ENCODE peak calls at places on chromosomes 2 and 18, in nine cellular contexts. L, A, K, M, B, W, U, D and Z are unnamed samples.

GRCh38 chr2:145091967-145092366 is 572.0 kb upstream of the ZEB2 start:
- DNase-seq in L (no peak), A (no peak), K (no peak), M (peak), B (no peak), W (peak), U (no peak), D (no peak), Z (no peak)

GRCh38 chr2:222927600-222927999 is 66.8 kb downstream of the ACSL3 start:
- DNase-seq in L (no peak), A (no peak), K (no peak), M (no peak), B (no peak), W (no peak), U (no peak), D (no peak), Z (no peak)

GRCh38 chr2:106094101-106094860 is 99.8 kb downstream of the UXS1 start:
- DNase-seq in L (no peak), A (no peak), K (no peak), M (no peak), B (no peak), W (no peak), U (no peak), D (no peak), Z (no peak)

GRCh38 chr2:14815201-14815600 is 182.7 kb downstream of the LRATD1 start:
- DNase-seq in L (no peak), A (no peak), K (no peak), M (peak), B (no peak), W (no peak), U (no peak), D (no peak), Z (no peak)

GRCh38 chr2:106269591-106270291 is 75.6 kb upstream of the UXS1 start:
- DNase-seq in L (peak), A (peak), K (no peak), M (no peak), B (no peak), W (no peak), U (peak), D (peak), Z (no peak)

GRCh38 chr2:28894470-28895188 is at the start of gene WDR43:
- DNase-seq in L (peak), A (peak), K (peak), M (peak), B (peak), W (peak), U (peak), D (peak), Z (peak)

GRCh38 chr2:147161746-147162145 is 683.1 kb upstream of the ACVR2A start:
- DNase-seq in L (no peak), A (no peak), K (no peak), M (peak), B (no peak), W (no peak), U (no peak), D (peak), Z (no peak)

GRCh38 chr2:67840460-67841068 is 222.2 kb downstream of the C1D start:
- DNase-seq in L (peak), A (peak), K (peak), M (peak), B (no peak), W (peak), U (peak), D (peak), Z (peak)

GRCh38 chr18:57664600-57665165 is 43.0 kb upstream of the NARS1 start:
- DNase-seq in L (no peak), A (no peak), K (no peak), M (no peak), B (no peak), W (no peak), U (no peak), D (no peak), Z (no peak)

GRCh38 chr2:177525351-177525750 is 132.8 kb downstream of the AGPS start:
- DNase-seq in L (no peak), A (peak), K (no peak), M (no peak), B (no peak), W (no peak), U (no peak), D (no peak), Z (no peak)

GRCh38 chr2:11097988-11098387 is 57.3 kb upstream of the SLC66A3 start:
- DNase-seq in L (no peak), A (no peak), K (no peak), M (no peak), B (no peak), W (no peak), U (no peak), D (no peak), Z (no peak)

GRCh38 chr18:21241224-21242131 is 554 bp upstream of the GREB1L start:
- DNase-seq in L (no peak), A (no peak), K (peak), M (peak), B (no peak), W (no peak), U (no peak), D (no peak), Z (no peak)

GRCh38 chr2:23941644-23942043 is 1.4 kb downstream of the UBXN2A start:
- DNase-seq in L (no peak), A (no peak), K (no peak), M (no peak), B (no peak), W (no peak), U (no peak), D (no peak), Z (no peak)
- H3K4me3 ChIP-seq in L (peak), A (peak), K (no peak), M (peak), B (no peak), W (peak), U (peak), D (peak), Z (no peak)

GRCh38 chr2:97748397-97748796 is 35.0 kb downstream of the ZAP70 start:
- DNase-seq in L (peak), A (no peak), K (no peak), M (peak), B (no peak), W (no peak), U (no peak), D (peak), Z (no peak)
- TF ChIP-seq CTCF in L (peak), A (peak), K (no peak), M (peak), B (peak), W (no peak), U (peak), D (no peak), Z (peak)

DNA sequence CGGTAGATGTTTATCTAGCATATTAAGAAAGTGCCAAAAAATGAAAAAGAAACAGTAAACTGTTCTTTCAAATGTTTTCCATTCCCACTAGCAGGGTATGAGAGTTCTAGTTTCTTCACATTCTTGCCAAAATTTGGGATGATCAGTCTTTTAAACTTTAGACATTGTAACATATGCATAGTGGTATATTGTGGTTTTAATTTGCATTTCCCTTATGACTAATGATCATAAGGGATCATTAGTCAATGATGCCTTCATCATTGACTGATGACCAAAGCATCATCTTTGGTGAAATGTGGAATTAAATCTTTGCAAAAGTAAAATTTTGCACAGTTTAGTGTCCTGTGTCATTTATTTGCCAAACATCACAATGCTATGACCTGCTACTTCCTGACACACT is 59.0 kb upstream of the SLC1A4 start:
- DNase-seq in L (no peak), A (no peak), K (no peak), M (peak), B (no peak), W (no peak), U (no peak), D (no peak), Z (no peak)
- H3K4me3 ChIP-seq in L (no peak), A (no peak), K (no peak), M (no peak), B (no peak), W (no peak), U (no peak), D (no peak), Z (no peak)

DNA sequence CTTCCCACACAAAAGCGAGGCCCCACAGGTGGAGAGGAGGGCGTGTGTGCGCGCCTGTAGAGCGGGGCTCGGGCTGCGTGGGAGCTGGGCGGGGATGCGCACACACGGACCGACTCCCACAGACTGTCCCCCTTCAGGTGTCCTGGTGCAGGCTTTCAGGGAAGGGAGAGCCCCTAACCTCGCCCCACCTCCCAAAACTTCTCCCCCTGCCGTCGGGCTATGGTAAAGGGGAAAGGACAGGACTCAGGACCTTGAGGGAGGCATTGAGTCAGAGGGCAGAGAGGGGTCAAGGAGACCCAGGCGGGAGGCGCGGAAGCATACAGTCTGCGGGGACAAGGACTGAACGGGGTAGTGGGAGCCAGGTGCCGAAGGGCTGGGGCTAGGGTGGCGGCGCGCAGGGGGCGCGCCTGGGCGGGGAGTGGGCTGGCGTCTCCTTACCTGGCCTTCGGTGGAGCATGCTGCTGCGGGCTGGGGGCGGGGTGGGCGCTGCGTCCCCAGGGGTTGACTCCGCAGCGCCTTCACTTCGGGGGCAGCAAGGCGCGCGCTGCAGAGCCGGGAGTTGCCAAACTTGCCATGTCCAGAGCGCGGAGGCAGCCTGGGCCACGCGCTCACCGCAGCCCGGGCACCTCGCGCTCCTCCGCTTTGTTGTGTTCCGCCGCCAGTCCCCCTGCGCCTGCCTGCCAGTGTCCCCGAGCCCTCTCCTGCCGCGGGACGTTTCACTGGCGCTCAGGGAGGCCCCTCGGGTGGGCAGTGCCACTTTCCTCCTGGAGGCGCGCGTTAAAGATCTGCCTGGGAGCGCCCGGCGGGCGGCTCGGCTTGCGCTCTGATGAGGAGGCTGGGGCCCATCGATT is 302.0 kb downstream of the NCKAP5 start:
- DNase-seq in L (no peak), A (no peak), K (peak), M (no peak), B (no peak), W (peak), U (no peak), D (peak), Z (no peak)
- TF ChIP-seq CTCF in L (no peak), A (peak), K (no peak), M (no peak), B (peak), W (peak), U (peak), D (peak), Z (peak)

GRCh38 chr2:238574490-238575271 is 148.0 kb downstream of the ASB1 start:
- DNase-seq in L (no peak), A (no peak), K (no peak), M (no peak), B (no peak), W (no peak), U (no peak), D (no peak), Z (no peak)
- H3K4me3 ChIP-seq in L (no peak), A (no peak), K (no peak), M (no peak), B (no peak), W (no peak), U (no peak), D (no peak), Z (no peak)

DNA sequence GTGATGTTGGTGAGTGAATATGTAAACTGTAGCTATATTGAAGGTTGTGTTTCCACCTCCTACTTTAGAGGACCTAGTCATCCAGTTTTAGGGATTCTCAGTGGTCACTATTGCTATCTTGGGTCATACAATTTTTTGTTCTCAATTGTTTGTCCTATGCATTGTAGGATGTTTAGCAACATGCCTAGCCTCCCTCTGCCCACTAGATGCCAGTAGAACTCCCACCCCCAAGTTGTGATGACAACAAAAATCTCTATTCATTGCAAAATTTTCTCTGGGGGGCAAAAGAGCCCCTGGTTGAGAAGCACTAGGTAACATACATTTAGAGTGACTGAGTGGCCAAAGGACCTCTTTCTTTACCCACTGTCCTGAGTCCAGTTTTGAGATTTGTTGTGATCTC is 87.3 kb downstream of the LRRTM4 start:
- DNase-seq in L (no peak), A (no peak), K (no peak), M (no peak), B (no peak), W (no peak), U (no peak), D (no peak), Z (no peak)
- TF ChIP-seq CTCF in L (no peak), A (no peak), K (no peak), M (no peak), B (no peak), W (no peak), U (no peak), D (no peak), Z (no peak)

DNA sequence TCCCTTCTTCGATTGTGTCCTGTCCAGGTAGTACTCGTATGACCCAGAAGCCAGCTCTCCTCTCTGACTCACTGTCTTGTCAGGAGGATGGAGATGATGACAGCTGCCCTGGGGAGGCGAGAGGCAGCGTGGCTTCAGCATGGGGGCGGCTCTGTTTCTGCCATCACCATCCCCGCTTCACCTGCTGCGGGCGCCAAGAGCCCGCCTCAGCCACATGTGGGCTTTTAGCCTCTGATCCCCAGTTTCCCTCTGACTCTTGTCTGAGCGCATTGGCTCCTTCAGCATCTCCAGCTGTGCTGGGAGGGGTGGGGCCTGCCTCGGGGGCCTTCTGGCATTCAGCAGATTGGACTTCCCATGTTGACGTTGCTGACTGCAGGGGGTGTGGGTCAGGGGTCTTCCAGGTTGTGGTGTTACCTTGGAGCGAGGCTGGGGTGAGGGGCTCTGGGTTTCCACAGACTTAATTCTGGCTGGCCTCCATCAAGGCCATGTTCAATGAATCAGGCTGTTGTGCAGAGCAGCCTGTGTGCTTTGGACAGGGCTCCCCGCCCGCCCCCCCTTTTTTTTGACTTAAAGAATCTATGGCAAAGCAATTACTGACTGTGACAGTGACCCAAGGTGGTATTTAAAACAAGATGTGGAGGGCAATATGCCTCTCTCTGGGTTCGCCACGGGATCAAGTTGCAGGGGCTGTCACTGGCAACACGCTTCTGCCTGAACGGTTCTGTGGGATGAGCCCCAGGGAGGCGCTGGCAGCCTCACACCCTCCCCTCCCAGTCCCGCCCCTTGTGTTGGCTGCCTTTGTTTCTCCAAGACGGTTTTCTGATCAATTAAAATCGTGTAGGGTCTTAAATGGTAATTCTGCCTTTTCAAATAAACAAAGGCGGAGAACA is 228.3 kb downstream of the LDLRAD4 start:
- DNase-seq in L (no peak), A (peak), K (no peak), M (no peak), B (no peak), W (no peak), U (no peak), D (no peak), Z (no peak)
- H3K4me3 ChIP-seq in L (no peak), A (peak), K (no peak), M (no peak), B (no peak), W (no peak), U (no peak), D (no peak), Z (no peak)

GRCh38 chr2:74583504-74583903 is 29.0 kb downstream of the DOK1 start:
- DNase-seq in L (no peak), A (peak), K (no peak), M (peak), B (no peak), W (peak), U (peak), D (peak), Z (no peak)
- TF ChIP-seq CTCF in L (no peak), A (no peak), K (no peak), M (no peak), B (no peak), W (no peak), U (no peak), D (no peak), Z (no peak)

DNA sequence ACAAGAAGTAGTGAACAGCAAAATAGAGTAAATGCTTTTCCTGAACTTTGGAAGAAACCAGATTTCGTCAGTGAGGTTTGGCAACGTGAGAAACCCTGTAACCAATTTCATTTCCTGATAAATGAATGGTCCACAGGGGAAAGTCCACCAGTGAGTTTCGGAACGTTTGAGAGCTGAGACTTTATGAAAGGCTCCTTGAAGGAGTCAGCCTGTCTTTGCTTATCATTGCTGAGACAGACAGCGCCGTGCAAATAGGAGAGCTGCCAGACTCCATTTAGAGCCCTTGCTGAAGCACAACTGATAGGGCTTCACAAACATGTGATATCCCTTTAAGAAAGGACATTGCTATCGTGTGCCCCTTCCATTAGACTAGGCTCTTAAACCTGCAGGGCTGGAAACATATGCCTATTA is 121.8 kb upstream of the SMAD7 start:
- DNase-seq in L (peak), A (peak), K (no peak), M (peak), B (no peak), W (no peak), U (peak), D (no peak), Z (no peak)
- H3K4me3 ChIP-seq in L (peak), A (peak), K (no peak), M (no peak), B (no peak), W (peak), U (no peak), D (no peak), Z (no peak)